ENCODE peak calls at places on chromosomes 16 and 17, in nine cellular contexts. M is left ventricle myocardium superior; Q is GM12864; F is ELR; Z is glutamatergic neuron; H is kidney; G is activated naive CD4-positive, alpha-beta T cell; I is amygdala; W is effector CD4-positive, alpha-beta T cell. Y is an unnamed sample.

GRCh38 chr17:82978765-82979349 is 100.6 kb upstream of the METRNL start:
- DNase-seq in M (no peak), Q (no peak), F (no peak), Z (no peak), H (no peak), G (no peak), I (no peak), W (no peak), Y (no peak)

GRCh38 chr17:44235583-44235936 is 16.1 kb upstream of the UBTF start:
- DNase-seq in M (no peak), Q (no peak), F (peak), Z (no peak), H (no peak), G (no peak), I (no peak), W (no peak), Y (peak)

GRCh38 chr16:24977673-24978065 is 37.5 kb downstream of the ARHGAP17 start:
- DNase-seq in M (no peak), Q (no peak), F (peak), Z (no peak), H (no peak), G (no peak), I (no peak), W (no peak), Y (no peak)

GRCh38 chr16:21156767-21157467 is 1.6 kb upstream of the LDAF1 start:
- DNase-seq in M (no peak), Q (no peak), F (peak), Z (peak), H (no peak), G (no peak), I (peak), W (no peak), Y (peak)

GRCh38 chr17:47785538-47786123 is 36.0 kb downstream of the OSBPL7 start:
- DNase-seq in M (no peak), Q (no peak), F (peak), Z (no peak), H (no peak), G (no peak), I (no peak), W (no peak), Y (peak)

GRCh38 chr16:228151-228855 is 946 bp downstream of the LUC7L start:
- DNase-seq in M (no peak), Q (no peak), F (peak), Z (no peak), H (no peak), G (no peak), I (no peak), W (no peak), Y (no peak)

GRCh38 chr17:2232244-2232638 is 71.3 kb downstream of the SMG6 start:
- DNase-seq in M (no peak), Q (no peak), F (peak), Z (no peak), H (no peak), G (no peak), I (no peak), W (no peak), Y (no peak)

GRCh38 chr17:31696184-31696602 is 162.9 kb downstream of the COPRS start:
- DNase-seq in M (peak), Q (no peak), F (peak), Z (peak), H (peak), G (no peak), I (peak), W (no peak), Y (peak)

GRCh38 chr16:8686879-8687278 is 12.5 kb downstream of the ABAT start:
- DNase-seq in M (no peak), Q (no peak), F (no peak), Z (no peak), H (no peak), G (no peak), I (no peak), W (no peak), Y (no peak)

GRCh38 chr17:50062323-50063243 is 6.7 kb downstream of the ITGA3 start:
- DNase-seq in M (peak), Q (no peak), F (peak), Z (no peak), H (peak), G (no peak), I (peak), W (no peak), Y (no peak)

GRCh38 chr16:31713071-31713944 is 160.3 kb upstream of the ZNF267 start:
- DNase-seq in M (peak), Q (peak), F (peak), Z (peak), H (peak), G (peak), I (peak), W (peak), Y (peak)

GRCh38 chr16:8798174-8798527 is 512 bp downstream of the PMM2 start:
- DNase-seq in M (no peak), Q (no peak), F (peak), Z (no peak), H (no peak), G (no peak), I (no peak), W (no peak), Y (no peak)

GRCh38 chr17:46943511-46944393 is 20.8 kb downstream of the GOSR2 start:
- DNase-seq in M (peak), Q (no peak), F (peak), Z (no peak), H (peak), G (no peak), I (no peak), W (no peak), Y (peak)

GRCh38 chr17:66354472-66354871 is 52.1 kb downstream of the PRKCA start:
- DNase-seq in M (no peak), Q (no peak), F (peak), Z (no peak), H (no peak), G (no peak), I (no peak), W (no peak), Y (no peak)

GRCh38 chr17:46179375-46179999 is 13.7 kb downstream of the KANSL1 start:
- DNase-seq in M (no peak), Q (peak), F (no peak), Z (no peak), H (no peak), G (no peak), I (no peak), W (no peak), Y (no peak)

GRCh38 chr17:36657763-36658490 is 56.5 kb downstream of the MRM1 start:
- DNase-seq in M (no peak), Q (no peak), F (no peak), Z (peak), H (no peak), G (no peak), I (no peak), W (no peak), Y (peak)

GRCh38 chr17:69800870-69801269 is 274.2 kb upstream of the KCNJ16 start:
- DNase-seq in M (no peak), Q (no peak), F (no peak), Z (no peak), H (no peak), G (no peak), I (no peak), W (no peak), Y (no peak)

GRCh38 chr17:49512296-49513043 is 17.4 kb downstream of the NGFR start:
- DNase-seq in M (no peak), Q (no peak), F (no peak), Z (peak), H (peak), G (no peak), I (no peak), W (no peak), Y (no peak)

GRCh38 chr16:64590516-64590915 is 531.3 kb downstream of the CDH11 start:
- DNase-seq in M (no peak), Q (no peak), F (peak), Z (no peak), H (no peak), G (no peak), I (no peak), W (no peak), Y (no peak)

GRCh38 chr16:55495616-55496289 is 13.1 kb upstream of the LPCAT2 start:
- DNase-seq in M (no peak), Q (no peak), F (peak), Z (no peak), H (no peak), G (no peak), I (no peak), W (no peak), Y (no peak)

GRCh38 chr16:70341600-70341999 is 5.1 kb upstream of the DDX19A start:
- DNase-seq in M (no peak), Q (no peak), F (no peak), Z (no peak), H (peak), G (no peak), I (no peak), W (no peak), Y (no peak)

Y was measured in iPS-NIHi11.